ENCODE peak calls at places on chromosomes 5 and 9, in seven cellular contexts. One of them, this sample, is unnamed.

GRCh38 chr5:43603535-43604363 is 769 bp downstream of the NNT start:
- DNase-seq in H9: peak
- DNase-seq in upper lobe of right lung: peak
- DNase-seq in foreskin fibroblast: peak
- DNase-seq in Calu3: peak
- DNase-seq in WTC11: peak
- DNase-seq in bronchial epithelial cell: no peak
- DNase-seq in this sample: peak

GRCh38 chr9:35423499-35423898 is 66.4 kb upstream of the RUSC2 start:
- DNase-seq in H9: no peak
- DNase-seq in upper lobe of right lung: no peak
- DNase-seq in foreskin fibroblast: peak
- DNase-seq in Calu3: peak
- DNase-seq in WTC11: no peak
- DNase-seq in bronchial epithelial cell: peak
- DNase-seq in this sample: no peak

GRCh38 chr5:55176176-55176818 is 3.3 kb upstream of the CDC20B start:
- DNase-seq in H9: peak
- DNase-seq in upper lobe of right lung: no peak
- DNase-seq in foreskin fibroblast: peak
- DNase-seq in Calu3: peak
- DNase-seq in WTC11: peak
- DNase-seq in bronchial epithelial cell: peak
- DNase-seq in this sample: no peak

GRCh38 chr9:109558718-109559151 is 60.6 kb upstream of the PTPN3 start:
- DNase-seq in H9: no peak
- DNase-seq in upper lobe of right lung: no peak
- DNase-seq in foreskin fibroblast: no peak
- DNase-seq in Calu3: no peak
- DNase-seq in WTC11: no peak
- DNase-seq in bronchial epithelial cell: no peak
- DNase-seq in this sample: no peak

GRCh38 chr9:137294091-137294683 is 7.9 kb downstream of the NRARP start:
- DNase-seq in H9: peak
- DNase-seq in upper lobe of right lung: peak
- DNase-seq in foreskin fibroblast: peak
- DNase-seq in Calu3: peak
- DNase-seq in WTC11: peak
- DNase-seq in bronchial epithelial cell: peak
- DNase-seq in this sample: no peak

GRCh38 chr5:105953616-105954015 is 1717.1 kb downstream of the EFNA5 start:
- DNase-seq in H9: no peak
- DNase-seq in upper lobe of right lung: no peak
- DNase-seq in foreskin fibroblast: no peak
- DNase-seq in Calu3: no peak
- DNase-seq in WTC11: no peak
- DNase-seq in bronchial epithelial cell: no peak
- DNase-seq in this sample: no peak

GRCh38 chr9:79604921-79605562 is 33.3 kb downstream of the TLE4 start:
- DNase-seq in H9: no peak
- DNase-seq in upper lobe of right lung: no peak
- DNase-seq in foreskin fibroblast: no peak
- DNase-seq in Calu3: no peak
- DNase-seq in WTC11: no peak
- DNase-seq in bronchial epithelial cell: no peak
- DNase-seq in this sample: no peak

GRCh38 chr5:143682788-143683419 is 129.1 kb upstream of the HMHB1 start:
- DNase-seq in H9: no peak
- DNase-seq in upper lobe of right lung: no peak
- DNase-seq in foreskin fibroblast: peak
- DNase-seq in Calu3: no peak
- DNase-seq in WTC11: no peak
- DNase-seq in bronchial epithelial cell: no peak
- DNase-seq in this sample: no peak

GRCh38 chr9:69195681-69196080 is 21.6 kb downstream of the TJP2 start:
- DNase-seq in H9: no peak
- DNase-seq in upper lobe of right lung: no peak
- DNase-seq in foreskin fibroblast: peak
- DNase-seq in Calu3: no peak
- DNase-seq in WTC11: no peak
- DNase-seq in bronchial epithelial cell: no peak
- DNase-seq in this sample: no peak

GRCh38 chr5:6673963-6674362 is 39.3 kb upstream of the TENT4A start:
- DNase-seq in H9: no peak
- DNase-seq in upper lobe of right lung: no peak
- DNase-seq in foreskin fibroblast: no peak
- DNase-seq in Calu3: no peak
- DNase-seq in WTC11: no peak
- DNase-seq in bronchial epithelial cell: no peak
- DNase-seq in this sample: no peak

GRCh38 chr5:83724001-83724400 is 3.3 kb upstream of the HAPLN1 start:
- DNase-seq in H9: no peak
- DNase-seq in upper lobe of right lung: no peak
- DNase-seq in foreskin fibroblast: no peak
- DNase-seq in Calu3: no peak
- DNase-seq in WTC11: no peak
- DNase-seq in bronchial epithelial cell: no peak
- DNase-seq in this sample: no peak

GRCh38 chr9:116323012-116323411 is 169.4 kb downstream of the PAPPA start:
- DNase-seq in H9: no peak
- DNase-seq in upper lobe of right lung: no peak
- DNase-seq in foreskin fibroblast: peak
- DNase-seq in Calu3: no peak
- DNase-seq in WTC11: no peak
- DNase-seq in bronchial epithelial cell: no peak
- DNase-seq in this sample: no peak

GRCh38 chr5:107419498-107419897 is 251.2 kb downstream of the EFNA5 start:
- DNase-seq in H9: no peak
- DNase-seq in upper lobe of right lung: no peak
- DNase-seq in foreskin fibroblast: no peak
- DNase-seq in Calu3: no peak
- DNase-seq in WTC11: no peak
- DNase-seq in bronchial epithelial cell: no peak
- DNase-seq in this sample: no peak

GRCh38 chr5:126499742-126500396 is 76.7 kb downstream of the GRAMD2B start:
- DNase-seq in H9: peak
- DNase-seq in upper lobe of right lung: no peak
- DNase-seq in foreskin fibroblast: peak
- DNase-seq in Calu3: peak
- DNase-seq in WTC11: no peak
- DNase-seq in bronchial epithelial cell: no peak
- DNase-seq in this sample: no peak

GRCh38 chr5:124948062-124948753 is 201.8 kb upstream of the ZNF608 start:
- DNase-seq in H9: no peak
- DNase-seq in upper lobe of right lung: no peak
- DNase-seq in foreskin fibroblast: no peak
- DNase-seq in Calu3: no peak
- DNase-seq in WTC11: no peak
- DNase-seq in bronchial epithelial cell: no peak
- DNase-seq in this sample: no peak

GRCh38 chr5:128081111-128081865 is 2.3 kb upstream of the SLC12A2 start:
- DNase-seq in H9: no peak
- DNase-seq in upper lobe of right lung: no peak
- DNase-seq in foreskin fibroblast: peak
- DNase-seq in Calu3: no peak
- DNase-seq in WTC11: no peak
- DNase-seq in bronchial epithelial cell: peak
- DNase-seq in this sample: no peak
- TF ChIP-seq CTCF in H9: peak
- TF ChIP-seq CTCF in upper lobe of right lung: no peak
- TF ChIP-seq CTCF in foreskin fibroblast: no peak
- TF ChIP-seq CTCF in Calu3: peak
- TF ChIP-seq CTCF in WTC11: no peak
- TF ChIP-seq CTCF in bronchial epithelial cell: no peak
- TF ChIP-seq CTCF in this sample: peak

GRCh38 chr9:17906204-17906840 is 327.5 kb downstream of the SH3GL2 start:
- DNase-seq in H9: peak
- DNase-seq in upper lobe of right lung: peak
- DNase-seq in foreskin fibroblast: no peak
- DNase-seq in Calu3: no peak
- DNase-seq in WTC11: peak
- DNase-seq in bronchial epithelial cell: no peak
- DNase-seq in this sample: no peak

GRCh38 chr9:17907780-17908513 is 329.1 kb downstream of the SH3GL2 start:
- DNase-seq in H9: no peak
- DNase-seq in upper lobe of right lung: no peak
- DNase-seq in foreskin fibroblast: no peak
- DNase-seq in Calu3: no peak
- DNase-seq in WTC11: no peak
- DNase-seq in bronchial epithelial cell: no peak
- DNase-seq in this sample: no peak

GRCh38 chr9:17906841-17907779 is 328.2 kb downstream of the SH3GL2 start:
- DNase-seq in H9: peak
- DNase-seq in upper lobe of right lung: no peak
- DNase-seq in foreskin fibroblast: no peak
- DNase-seq in Calu3: no peak
- DNase-seq in WTC11: peak
- DNase-seq in bronchial epithelial cell: no peak
- DNase-seq in this sample: no peak

GRCh38 chr9:17900604-17901003 is 321.7 kb downstream of the SH3GL2 start:
- DNase-seq in H9: no peak
- DNase-seq in upper lobe of right lung: no peak
- DNase-seq in foreskin fibroblast: no peak
- DNase-seq in Calu3: no peak
- DNase-seq in WTC11: no peak
- DNase-seq in bronchial epithelial cell: no peak
- DNase-seq in this sample: no peak

DNA sequence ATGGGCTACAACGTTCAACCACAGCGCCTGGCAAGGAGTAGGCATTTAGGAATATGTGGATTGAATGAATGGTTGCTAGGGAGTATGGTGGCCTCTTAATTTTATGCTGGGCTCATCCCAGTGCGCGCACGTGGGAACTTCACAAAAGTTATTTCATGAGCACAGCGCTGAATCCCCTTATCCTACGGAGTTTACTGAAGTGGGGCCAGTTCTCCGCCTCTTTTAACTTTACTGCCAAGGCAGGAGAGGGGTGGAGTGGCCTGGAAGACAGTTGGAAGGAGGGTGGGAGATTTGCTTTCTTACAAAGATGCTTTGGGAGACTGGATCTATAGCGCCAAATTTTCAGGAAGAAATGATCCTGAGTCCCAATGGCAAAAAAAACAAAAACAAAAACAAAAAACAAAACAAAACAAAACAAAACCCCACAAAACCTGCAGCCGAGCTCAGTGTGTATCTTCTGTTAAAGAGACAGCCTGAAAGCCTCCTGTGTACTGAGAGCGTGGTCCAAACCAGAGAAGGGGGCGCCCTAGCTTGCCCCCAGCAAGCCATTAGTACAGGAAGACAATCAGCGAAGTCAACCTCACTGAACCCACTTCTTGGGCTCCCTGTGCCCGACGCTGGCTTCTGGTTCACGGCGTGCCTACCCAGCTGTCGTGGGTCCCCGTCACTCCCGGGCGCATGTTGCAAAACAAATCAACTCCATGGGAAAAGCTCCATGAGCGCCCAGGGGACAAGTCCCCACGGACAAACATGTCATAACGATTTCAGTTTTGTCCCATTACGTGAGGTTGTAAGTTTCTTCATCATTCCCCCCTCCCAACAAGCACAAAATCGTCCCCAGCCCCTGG is 326.7 kb downstream of the SH3GL2 start:
- DNase-seq in H9: peak
- DNase-seq in upper lobe of right lung: no peak
- DNase-seq in foreskin fibroblast: no peak
- DNase-seq in Calu3: no peak
- DNase-seq in WTC11: peak
- DNase-seq in bronchial epithelial cell: no peak
- DNase-seq in this sample: no peak
- TF ChIP-seq CTCF in H9: no peak
- TF ChIP-seq CTCF in upper lobe of right lung: no peak
- TF ChIP-seq CTCF in foreskin fibroblast: no peak
- TF ChIP-seq CTCF in Calu3: no peak
- TF ChIP-seq CTCF in WTC11: no peak
- TF ChIP-seq CTCF in bronchial epithelial cell: no peak
- TF ChIP-seq CTCF in this sample: no peak

GRCh38 chr5:90134892-90135291 is 274.7 kb downstream of the CETN3 start:
- DNase-seq in H9: no peak
- DNase-seq in upper lobe of right lung: no peak
- DNase-seq in foreskin fibroblast: peak
- DNase-seq in Calu3: peak
- DNase-seq in WTC11: no peak
- DNase-seq in bronchial epithelial cell: peak
- DNase-seq in this sample: no peak

GRCh38 chr5:90134381-90134780 is 275.2 kb downstream of the CETN3 start:
- DNase-seq in H9: no peak
- DNase-seq in upper lobe of right lung: no peak
- DNase-seq in foreskin fibroblast: no peak
- DNase-seq in Calu3: no peak
- DNase-seq in WTC11: no peak
- DNase-seq in bronchial epithelial cell: no peak
- DNase-seq in this sample: no peak

GRCh38 chr5:90133941-90134340 is 275.6 kb downstream of the CETN3 start:
- DNase-seq in H9: no peak
- DNase-seq in upper lobe of right lung: no peak
- DNase-seq in foreskin fibroblast: no peak
- DNase-seq in Calu3: no peak
- DNase-seq in WTC11: no peak
- DNase-seq in bronchial epithelial cell: no peak
- DNase-seq in this sample: no peak

GRCh38 chr5:90136952-90137528 is 272.5 kb downstream of the CETN3 start:
- DNase-seq in H9: no peak
- DNase-seq in upper lobe of right lung: no peak
- DNase-seq in foreskin fibroblast: no peak
- DNase-seq in Calu3: no peak
- DNase-seq in WTC11: no peak
- DNase-seq in bronchial epithelial cell: no peak
- DNase-seq in this sample: no peak

DNA sequence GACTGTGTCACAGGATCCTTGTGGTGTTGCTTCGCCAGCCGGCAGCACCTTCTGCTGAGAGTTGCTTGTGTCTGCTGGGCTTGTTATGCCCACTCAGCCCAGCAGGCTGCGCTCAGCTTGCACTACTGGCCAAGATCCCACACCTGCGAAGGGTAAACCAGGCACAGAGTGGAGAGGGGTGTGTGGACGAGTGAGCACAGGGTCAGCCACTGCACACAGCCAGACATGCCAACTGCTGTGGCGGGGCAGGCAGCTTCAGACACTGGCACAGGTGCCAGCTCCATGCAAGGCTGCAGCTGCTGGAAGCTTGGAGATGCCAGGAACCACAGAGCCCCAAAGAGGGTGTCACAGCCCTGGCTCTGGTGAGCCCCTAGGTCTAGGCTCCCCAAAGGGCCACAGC is 273.6 kb downstream of the CETN3 start:
- DNase-seq in H9: peak
- DNase-seq in upper lobe of right lung: no peak
- DNase-seq in foreskin fibroblast: no peak
- DNase-seq in Calu3: peak
- DNase-seq in WTC11: peak
- DNase-seq in bronchial epithelial cell: no peak
- DNase-seq in this sample: no peak
- TF ChIP-seq CTCF in H9: peak
- TF ChIP-seq CTCF in upper lobe of right lung: no peak
- TF ChIP-seq CTCF in foreskin fibroblast: no peak
- TF ChIP-seq CTCF in Calu3: no peak
- TF ChIP-seq CTCF in WTC11: peak
- TF ChIP-seq CTCF in bronchial epithelial cell: peak
- TF ChIP-seq CTCF in this sample: peak

DNA sequence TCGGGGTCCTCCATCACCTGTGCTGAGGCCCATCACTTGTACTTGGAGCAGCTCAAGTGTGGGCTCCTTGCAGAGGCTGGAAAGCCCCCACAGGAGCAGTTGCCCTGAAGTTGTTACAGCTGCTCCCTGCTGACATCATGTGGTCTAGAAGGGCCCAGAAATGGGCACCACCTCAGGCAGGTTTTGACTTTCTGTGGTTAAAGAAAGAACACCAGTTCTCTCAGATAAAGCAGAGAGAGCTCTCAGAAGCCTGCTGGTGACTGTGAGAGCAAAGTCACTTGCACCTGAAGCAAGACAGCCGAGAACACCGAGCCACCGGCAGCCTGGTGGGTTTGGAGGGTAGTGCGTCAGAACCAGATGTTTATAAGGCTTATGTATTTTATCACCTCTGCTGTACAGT is 70.4 kb downstream of the MVB12B start:
- DNase-seq in H9: no peak
- DNase-seq in upper lobe of right lung: no peak
- DNase-seq in foreskin fibroblast: no peak
- DNase-seq in Calu3: no peak
- DNase-seq in WTC11: no peak
- DNase-seq in bronchial epithelial cell: no peak
- DNase-seq in this sample: no peak
- TF ChIP-seq CTCF in H9: peak
- TF ChIP-seq CTCF in upper lobe of right lung: no peak
- TF ChIP-seq CTCF in foreskin fibroblast: no peak
- TF ChIP-seq CTCF in Calu3: no peak
- TF ChIP-seq CTCF in WTC11: no peak
- TF ChIP-seq CTCF in bronchial epithelial cell: no peak
- TF ChIP-seq CTCF in this sample: peak